ENCODE peak calls at places on chromosome 13, in seven cellular contexts. One of them, this sample, is unnamed.

GRCh38 chr13:20193142-20193923 is 595 bp upstream of the GJB2 start:
- DNase-seq in heart left ventricle: no peak
- DNase-seq in uterus: no peak
- DNase-seq in K562: no peak
- DNase-seq in body of pancreas: no peak
- DNase-seq in IMR-90: no peak
- DNase-seq in adrenal gland: no peak
- DNase-seq in this sample: no peak

GRCh38 chr13:88246239-88246638 is 575.1 kb downstream of the SLITRK5 start:
- DNase-seq in K562: no peak
- DNase-seq in IMR-90: no peak
- DNase-seq in uterus: no peak
- DNase-seq in body of pancreas: no peak
- DNase-seq in adrenal gland: no peak
- DNase-seq in heart left ventricle: no peak
- DNase-seq in this sample: no peak

GRCh38 chr13:77143325-77143907 is 116.5 kb upstream of the FBXL3 start:
- DNase-seq in body of pancreas: peak
- DNase-seq in adrenal gland: no peak
- DNase-seq in K562: no peak
- DNase-seq in heart left ventricle: no peak
- DNase-seq in IMR-90: peak
- DNase-seq in uterus: no peak
- DNase-seq in this sample: no peak

GRCh38 chr13:79508224-79508961 is 27.4 kb downstream of the NDFIP2 start:
- DNase-seq in IMR-90: no peak
- DNase-seq in body of pancreas: no peak
- DNase-seq in heart left ventricle: no peak
- DNase-seq in uterus: no peak
- DNase-seq in adrenal gland: no peak
- DNase-seq in K562: no peak
- DNase-seq in this sample: no peak

GRCh38 chr13:86020350-86021002 is 221.3 kb upstream of the SLITRK6 start:
- DNase-seq in uterus: no peak
- DNase-seq in K562: no peak
- DNase-seq in IMR-90: peak
- DNase-seq in adrenal gland: no peak
- DNase-seq in body of pancreas: peak
- DNase-seq in heart left ventricle: no peak
- DNase-seq in this sample: no peak

GRCh38 chr13:19153782-19154450 is 27.7 kb downstream of the TUBA3C start:
- DNase-seq in IMR-90: no peak
- DNase-seq in K562: peak
- DNase-seq in adrenal gland: peak
- DNase-seq in uterus: no peak
- DNase-seq in body of pancreas: no peak
- DNase-seq in heart left ventricle: no peak
- DNase-seq in this sample: no peak

GRCh38 chr13:81916471-81916870 is 1575.5 kb upstream of the SPRY2 start:
- DNase-seq in IMR-90: no peak
- DNase-seq in body of pancreas: no peak
- DNase-seq in heart left ventricle: no peak
- DNase-seq in K562: no peak
- DNase-seq in uterus: no peak
- DNase-seq in adrenal gland: no peak
- DNase-seq in this sample: peak

GRCh38 chr13:34376483-34376882 is 558.5 kb downstream of the RFC3 start:
- DNase-seq in uterus: no peak
- DNase-seq in body of pancreas: no peak
- DNase-seq in IMR-90: no peak
- DNase-seq in heart left ventricle: no peak
- DNase-seq in adrenal gland: no peak
- DNase-seq in K562: no peak
- DNase-seq in this sample: no peak

GRCh38 chr13:20775961-20776360 is 2.2 kb upstream of the EEF1AKMT1 start:
- DNase-seq in K562: no peak
- DNase-seq in uterus: no peak
- DNase-seq in adrenal gland: no peak
- DNase-seq in heart left ventricle: no peak
- DNase-seq in body of pancreas: no peak
- DNase-seq in IMR-90: no peak
- DNase-seq in this sample: peak

GRCh38 chr13:108272333-108272732 is 2.8 kb downstream of the TNFSF13B start:
- DNase-seq in uterus: no peak
- DNase-seq in adrenal gland: no peak
- DNase-seq in K562: no peak
- DNase-seq in IMR-90: peak
- DNase-seq in heart left ventricle: no peak
- DNase-seq in body of pancreas: no peak
- DNase-seq in this sample: no peak

GRCh38 chr13:111422352-111422751 is 101.9 kb downstream of the TEX29 start:
- DNase-seq in adrenal gland: no peak
- DNase-seq in K562: no peak
- DNase-seq in body of pancreas: no peak
- DNase-seq in heart left ventricle: no peak
- DNase-seq in uterus: no peak
- DNase-seq in IMR-90: no peak
- DNase-seq in this sample: peak

GRCh38 chr13:92842145-92842544 is 384.5 kb upstream of the GPC6 start:
- DNase-seq in body of pancreas: no peak
- DNase-seq in adrenal gland: no peak
- DNase-seq in K562: no peak
- DNase-seq in IMR-90: peak
- DNase-seq in heart left ventricle: no peak
- DNase-seq in uterus: no peak
- DNase-seq in this sample: no peak

GRCh38 chr13:32408296-32408998 is 19.5 kb downstream of the N4BP2L1 start:
- DNase-seq in K562: peak
- DNase-seq in heart left ventricle: no peak
- DNase-seq in adrenal gland: no peak
- DNase-seq in uterus: no peak
- DNase-seq in body of pancreas: no peak
- DNase-seq in IMR-90: no peak
- DNase-seq in this sample: peak

GRCh38 chr13:111899714-111900389 is 167.1 kb upstream of the SOX1 start:
- DNase-seq in heart left ventricle: no peak
- DNase-seq in adrenal gland: peak
- DNase-seq in body of pancreas: no peak
- DNase-seq in IMR-90: no peak
- DNase-seq in uterus: no peak
- DNase-seq in K562: no peak
- DNase-seq in this sample: no peak

GRCh38 chr13:114130708-114131580 is 1.5 kb downstream of the RASA3 start:
- DNase-seq in body of pancreas: peak
- DNase-seq in uterus: peak
- DNase-seq in K562: peak
- DNase-seq in heart left ventricle: peak
- DNase-seq in IMR-90: peak
- DNase-seq in adrenal gland: peak
- DNase-seq in this sample: peak

GRCh38 chr13:80141114-80141849 is 199.6 kb downstream of the SPRY2 start:
- DNase-seq in uterus: peak
- DNase-seq in body of pancreas: peak
- DNase-seq in adrenal gland: peak
- DNase-seq in IMR-90: peak
- DNase-seq in K562: no peak
- DNase-seq in heart left ventricle: peak
- DNase-seq in this sample: peak

GRCh38 chr13:42367836-42368235 is 95.9 kb downstream of the AKAP11 start:
- DNase-seq in heart left ventricle: no peak
- DNase-seq in adrenal gland: no peak
- DNase-seq in body of pancreas: no peak
- DNase-seq in IMR-90: no peak
- DNase-seq in K562: no peak
- DNase-seq in uterus: no peak
- DNase-seq in this sample: no peak

GRCh38 chr13:74289130-74289529 is 154.9 kb upstream of the KLF12 start:
- DNase-seq in IMR-90: no peak
- DNase-seq in body of pancreas: no peak
- DNase-seq in adrenal gland: no peak
- DNase-seq in uterus: no peak
- DNase-seq in K562: no peak
- DNase-seq in heart left ventricle: no peak
- DNase-seq in this sample: no peak
- H3K4me3 ChIP-seq in IMR-90: no peak
- H3K4me3 ChIP-seq in body of pancreas: no peak
- H3K4me3 ChIP-seq in adrenal gland: no peak
- H3K4me3 ChIP-seq in uterus: no peak
- H3K4me3 ChIP-seq in K562: no peak
- H3K4me3 ChIP-seq in heart left ventricle: peak
- H3K4me3 ChIP-seq in this sample: no peak

DNA sequence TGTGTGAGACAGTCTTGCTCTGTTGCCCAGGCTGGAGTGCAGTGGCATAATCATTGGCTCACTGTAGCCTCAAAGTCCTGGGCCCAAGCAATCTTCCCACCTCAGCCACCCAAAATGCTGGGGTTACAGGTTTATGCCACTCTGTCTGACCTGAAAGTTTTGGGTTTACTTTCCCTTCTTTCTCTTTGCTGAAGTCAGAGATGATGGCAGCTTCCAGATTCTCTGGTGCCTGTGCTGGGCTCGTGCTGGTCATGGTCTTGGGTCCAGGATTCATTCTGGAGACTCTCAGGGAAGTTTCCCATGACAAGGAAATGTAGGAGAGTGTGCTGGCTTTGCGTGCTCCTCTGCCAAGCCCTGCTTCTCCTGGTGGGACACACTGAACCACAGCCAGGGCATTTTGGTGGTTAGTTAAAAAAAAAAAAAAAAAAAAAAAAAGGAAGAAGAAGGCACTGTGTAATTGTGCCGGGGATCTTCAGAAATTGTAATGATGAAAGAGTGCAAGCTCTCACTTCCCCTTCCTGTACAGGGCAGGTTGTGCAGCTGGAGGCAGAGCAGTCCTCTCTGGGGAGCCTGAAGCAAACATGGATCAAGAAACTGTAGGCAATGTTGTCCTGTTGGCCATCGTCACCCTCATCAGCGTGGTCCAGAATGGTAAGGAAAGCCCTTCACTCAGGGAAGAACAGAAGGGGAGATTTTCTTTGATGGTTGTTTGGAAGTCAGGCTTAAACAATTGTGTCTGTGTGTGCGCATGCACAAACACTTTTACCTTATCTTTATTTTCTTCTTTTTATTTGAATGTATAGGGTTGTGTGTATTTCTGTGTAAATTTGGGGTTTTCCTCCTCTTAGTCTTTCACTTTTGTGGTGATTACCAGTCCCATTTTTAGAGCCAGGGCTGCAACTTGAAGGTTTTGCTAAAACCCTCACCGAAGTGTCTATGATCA is at the start of gene ALOX5AP:
- DNase-seq in IMR-90: no peak
- DNase-seq in uterus: no peak
- DNase-seq in heart left ventricle: no peak
- DNase-seq in adrenal gland: no peak
- DNase-seq in body of pancreas: peak
- DNase-seq in K562: no peak
- DNase-seq in this sample: no peak
- TF ChIP-seq POLR2A in IMR-90: no peak
- TF ChIP-seq POLR2A in uterus: no peak
- TF ChIP-seq POLR2A in heart left ventricle: no peak
- TF ChIP-seq POLR2A in adrenal gland: peak
- TF ChIP-seq POLR2A in body of pancreas: peak
- TF ChIP-seq POLR2A in K562: no peak
- TF ChIP-seq POLR2A in this sample: no peak

GRCh38 chr13:75762066-75762937 is 126.2 kb downstream of the LMO7 start:
- DNase-seq in K562: no peak
- DNase-seq in adrenal gland: no peak
- DNase-seq in heart left ventricle: no peak
- DNase-seq in body of pancreas: peak
- DNase-seq in uterus: no peak
- DNase-seq in IMR-90: peak
- DNase-seq in this sample: peak
- H3K4me3 ChIP-seq in K562: no peak
- H3K4me3 ChIP-seq in adrenal gland: peak
- H3K4me3 ChIP-seq in heart left ventricle: peak
- H3K4me3 ChIP-seq in body of pancreas: peak
- H3K4me3 ChIP-seq in uterus: no peak
- H3K4me3 ChIP-seq in IMR-90: no peak
- H3K4me3 ChIP-seq in this sample: peak

GRCh38 chr13:51452391-51453307 is at the start of gene INTS6:
- DNase-seq in adrenal gland: peak
- DNase-seq in uterus: peak
- DNase-seq in body of pancreas: peak
- DNase-seq in IMR-90: peak
- DNase-seq in K562: peak
- DNase-seq in heart left ventricle: peak
- DNase-seq in this sample: peak

GRCh38 chr13:51453308-51453958 is 597 bp upstream of the INTS6 start:
- DNase-seq in K562: peak
- DNase-seq in uterus: peak
- DNase-seq in heart left ventricle: peak
- DNase-seq in body of pancreas: no peak
- DNase-seq in adrenal gland: no peak
- DNase-seq in IMR-90: no peak
- DNase-seq in this sample: no peak

GRCh38 chr13:51453959-51454703 is 1.3 kb upstream of the INTS6 start:
- DNase-seq in IMR-90: peak
- DNase-seq in body of pancreas: peak
- DNase-seq in K562: peak
- DNase-seq in uterus: peak
- DNase-seq in heart left ventricle: peak
- DNase-seq in adrenal gland: no peak
- DNase-seq in this sample: peak

GRCh38 chr13:51451134-51451466 is 1.7 kb downstream of the INTS6 start:
- DNase-seq in K562: no peak
- DNase-seq in adrenal gland: no peak
- DNase-seq in heart left ventricle: no peak
- DNase-seq in uterus: no peak
- DNase-seq in body of pancreas: no peak
- DNase-seq in IMR-90: no peak
- DNase-seq in this sample: no peak

DNA sequence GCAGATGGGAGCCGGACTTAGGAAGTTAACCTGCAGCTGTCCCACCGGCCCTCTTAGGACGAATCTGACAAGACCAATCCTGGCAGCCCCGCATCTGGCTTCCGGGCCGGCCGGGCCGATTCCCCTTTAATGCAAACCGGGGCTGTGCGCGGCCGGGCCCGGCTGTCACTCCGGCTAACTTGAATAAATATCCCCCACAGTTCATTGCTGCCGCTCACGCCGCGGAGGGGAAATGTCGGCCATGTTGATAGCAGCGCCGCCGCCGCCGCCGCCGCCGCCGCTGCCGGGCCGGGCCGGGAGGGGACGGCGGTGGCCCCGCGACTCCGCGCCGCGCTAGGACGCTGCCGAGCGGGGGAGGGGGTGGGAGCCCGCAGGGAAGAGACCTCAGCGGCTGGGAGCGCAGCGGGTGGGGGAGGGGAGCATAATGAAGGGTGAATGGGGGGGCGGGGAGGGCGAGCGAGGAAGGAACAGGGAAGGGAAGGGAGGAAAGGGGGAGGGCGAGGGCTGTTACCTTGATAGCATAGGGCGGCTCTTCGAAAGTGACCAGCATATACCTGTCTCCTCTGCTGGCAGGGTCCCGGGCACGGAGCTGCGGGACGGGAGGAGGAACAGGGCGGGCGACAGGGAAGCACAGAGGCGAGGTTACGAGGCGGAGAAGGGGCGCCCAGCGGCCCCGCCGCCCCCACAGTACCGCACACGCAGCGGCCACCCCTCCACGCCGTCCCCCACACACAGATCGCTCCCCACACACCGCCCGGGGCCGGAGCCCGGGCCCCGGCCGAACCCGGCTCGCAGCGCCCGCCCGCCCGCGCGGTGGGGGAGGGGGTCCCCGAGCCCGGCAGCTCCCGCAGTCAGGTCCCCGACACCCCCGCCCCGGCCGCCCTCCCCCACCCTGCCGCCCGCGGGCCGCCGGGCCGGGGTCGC is 1.1 kb downstream of the INTS6 start:
- DNase-seq in adrenal gland: peak
- DNase-seq in K562: peak
- DNase-seq in heart left ventricle: peak
- DNase-seq in body of pancreas: peak
- DNase-seq in uterus: peak
- DNase-seq in IMR-90: peak
- DNase-seq in this sample: peak
- TF ChIP-seq POLR2A in adrenal gland: no peak
- TF ChIP-seq POLR2A in K562: peak
- TF ChIP-seq POLR2A in heart left ventricle: no peak
- TF ChIP-seq POLR2A in body of pancreas: peak
- TF ChIP-seq POLR2A in uterus: peak
- TF ChIP-seq POLR2A in IMR-90: peak
- TF ChIP-seq POLR2A in this sample: peak